ENCODE peak calls at places on chromosomes 11 and 22, in ten cellular contexts. S, E, V, H, X, Q, U, A, K and L are unnamed samples.

GRCh38 chr22:23147632-23148387 is 2.5 kb downstream of the RAB36 start:
- DNase-seq in Q (no peak), E (peak; percentile 89), V (no peak), U (no peak), A (no peak), H (no peak), K (no peak), S (no peak), X (no peak), L (no peak)

GRCh38 chr11:71109586-71109985 is 142.8 kb downstream of the SHANK2 start:
- DNase-seq in V (no peak), K (no peak), A (no peak), E (no peak), U (no peak), X (no peak), H (no peak), Q (no peak), S (no peak), L (no peak)

GRCh38 chr11:37509471-37509870 is 911.4 kb upstream of the RAG2 start:
- DNase-seq in S (no peak), E (no peak), U (no peak), K (no peak), X (no peak), V (no peak), Q (no peak), H (no peak), A (no peak), L (no peak)

GRCh38 chr11:43737194-43737575 is 56.6 kb downstream of the HSD17B12 start:
- DNase-seq in K (no peak), H (no peak), V (no peak), X (no peak), Q (no peak), S (no peak), A (no peak), E (no peak), U (no peak), L (no peak)

GRCh38 chr11:44024977-44025376 is 22.8 kb upstream of the ACCSL start:
- DNase-seq in U (no peak), K (no peak), X (no peak), Q (no peak), V (no peak), E (no peak), A (no peak), S (no peak), H (no peak), L (no peak)

GRCh38 chr11:70410276-70410675 is 11.9 kb downstream of the CTTN start:
- DNase-seq in A (no peak), S (no peak), K (no peak), Q (no peak), U (no peak), V (no peak), H (no peak), E (no peak), X (no peak), L (no peak)

GRCh38 chr22:35172452-35172851 is 84.8 kb upstream of the HMGXB4 start:
- DNase-seq in V (no peak), E (no peak), Q (no peak), X (peak; percentile 98), S (no peak), U (no peak), H (no peak), A (no peak), K (no peak), L (no peak)

GRCh38 chr11:78696177-78696576 is 121.5 kb upstream of the NARS2 start:
- DNase-seq in K (no peak), A (no peak), S (no peak), U (no peak), V (no peak), X (no peak), H (no peak), Q (no peak), E (no peak), L (no peak)

GRCh38 chr11:36333897-36334296 is 37.8 kb downstream of the PRR5L start:
- DNase-seq in Q (no peak), S (no peak), U (no peak), V (peak; percentile 12), X (peak; percentile 47), A (no peak), E (peak; percentile 74), H (no peak), K (no peak), L (peak; percentile 52)

GRCh38 chr11:1746516-1746931 is 3.9 kb downstream of the IFITM10 start:
- DNase-seq in A (peak; percentile 47), K (no peak), Q (no peak), V (no peak), S (no peak), U (no peak), H (no peak), E (no peak), X (no peak), L (no peak)

GRCh38 chr11:75572744-75573143 is 10.7 kb downstream of the SERPINH1 start:
- DNase-seq in V (no peak), Q (no peak), K (no peak), H (no peak), A (no peak), E (no peak), S (no peak), X (no peak), U (no peak), L (no peak)